ENCODE peak calls at places on chromosomes 13 and 19, in four cellular contexts. V, S, Z and U are unnamed samples.

GRCh38 chr13:113045214-113046007 is 60.2 kb upstream of the F7 start:
- DNase-seq in Z (no peak), S (no peak), V (no peak), U (no peak)

GRCh38 chr13:73914119-73914518 is 220.1 kb downstream of the KLF12 start:
- DNase-seq in S (no peak), Z (no peak), V (no peak), U (no peak)

GRCh38 chr19:52689804-52690394 is 44.9 kb downstream of the ZNF611 start:
- DNase-seq in Z (no peak), S (no peak), V (peak; percentile 40), U (no peak)

GRCh38 chr13:24650157-24650556 is 30.1 kb upstream of the ATP12A start:
- DNase-seq in S (peak; percentile 40), V (no peak), Z (peak; percentile 74), U (peak; percentile 20)

GRCh38 chr13:30165791-30166190 is 141.6 kb downstream of the KATNAL1 start:
- DNase-seq in S (no peak), Z (no peak), V (no peak), U (peak; percentile 39)

GRCh38 chr19:771332-771785 is 20.4 kb downstream of the MISP start:
- DNase-seq in Z (peak; percentile 57), V (peak; percentile 47), S (peak; percentile 43), U (peak; percentile 22)

GRCh38 chr19:2149980-2150793 is 1.2 kb downstream of the AP3D1 start:
- DNase-seq in V (no peak), S (peak; percentile 23), Z (no peak), U (no peak)

GRCh38 chr19:4233282-4233853 is 4.0 kb downstream of the EBI3 start:
- DNase-seq in Z (peak; percentile 18), S (peak; percentile 8), V (peak; percentile 25), U (no peak)

GRCh38 chr13:43405457-43405856 is 381.3 kb downstream of the ENOX1 start:
- DNase-seq in Z (peak; percentile 43), S (peak; percentile 74), V (no peak), U (peak; percentile 75)

GRCh38 chr13:111232191-111232590 is 88.3 kb upstream of the TEX29 start:
- DNase-seq in Z (no peak), S (no peak), V (no peak), U (no peak)

DNA sequence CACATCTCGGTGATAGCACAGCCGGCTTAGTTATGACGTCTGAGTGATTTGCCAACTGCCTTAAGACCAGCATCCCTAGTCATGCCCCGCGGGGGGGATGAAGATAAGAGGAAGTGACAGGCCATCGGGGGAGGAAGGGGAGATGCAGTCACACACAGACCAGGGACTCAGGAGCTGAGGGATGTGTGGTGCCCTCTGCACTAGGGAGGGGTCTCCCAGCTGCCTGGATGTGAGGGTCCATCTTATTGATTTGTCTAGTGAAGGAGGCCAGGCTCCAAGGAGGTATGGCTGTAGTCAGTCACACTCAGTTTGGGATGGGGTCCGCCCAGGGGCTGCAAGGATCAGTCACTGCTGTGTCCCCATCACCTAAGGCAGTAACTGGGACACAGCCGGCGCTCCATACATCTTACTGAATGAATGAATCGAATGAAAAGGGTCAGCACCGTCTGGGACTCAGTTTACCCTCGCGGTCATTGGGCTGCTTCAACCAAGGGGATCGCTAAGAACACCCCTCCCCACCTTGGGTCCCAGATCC is 19.3 kb upstream of the ERCC1 start:
- DNase-seq in S (peak; percentile 59), V (peak; percentile 63), Z (peak; percentile 41), U (peak; percentile 16)
- H2AFZ ChIP-seq in S (peak overlapping the region; percentile 87), V (no peak overlapping the region), Z (no peak overlapping the region), U (peak overlapping the region; percentile 61)

GRCh38 chr19:38231918-38232317 is 7.9 kb upstream of the DPF1 start:
- DNase-seq in Z (no peak), S (no peak), V (no peak), U (no peak)

GRCh38 chr19:38228005-38228377 is 4.0 kb upstream of the DPF1 start:
- DNase-seq in S (no peak), Z (no peak), V (no peak), U (no peak)

GRCh38 chr19:38227272-38228004 is 3.4 kb upstream of the DPF1 start:
- DNase-seq in V (no peak), S (no peak), Z (no peak), U (no peak)

GRCh38 chr19:38229585-38230073 is 5.6 kb upstream of the DPF1 start:
- DNase-seq in Z (peak; percentile 89), S (peak; percentile 91), V (peak; percentile 88), U (peak; percentile 68)

GRCh38 chr19:38228491-38229439 is 4.7 kb upstream of the DPF1 start:
- DNase-seq in S (no peak), Z (no peak), V (no peak), U (no peak)
- H3K4me3 ChIP-seq in S (peak overlapping the region; percentile 27), Z (peak overlapping the region; percentile 65), V (peak overlapping the region; percentile 29), U (peak overlapping the region; percentile 66)

DNA sequence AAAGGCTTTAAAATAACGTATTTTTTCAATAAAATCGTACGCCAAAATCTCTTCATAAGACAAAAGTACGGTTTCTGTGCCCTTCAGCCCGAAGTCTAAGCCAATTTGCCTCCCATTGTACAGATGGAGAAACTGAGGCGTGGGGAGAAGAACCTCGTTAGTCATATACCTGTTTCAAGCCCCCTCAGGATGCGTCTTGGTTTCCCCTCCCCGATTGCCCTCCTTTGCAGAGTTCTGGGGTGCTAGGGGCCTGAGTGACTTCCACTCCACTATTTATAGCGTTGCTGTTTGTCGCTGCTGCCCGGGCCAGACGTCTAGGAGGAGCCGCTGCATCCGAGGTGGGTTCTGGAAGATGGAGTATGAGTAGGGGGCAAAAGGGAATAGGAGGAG is 2.3 kb upstream of the LTBP4 start:
- DNase-seq in V (no peak), Z (no peak), S (no peak), U (no peak)
- TF ChIP-seq CTCF in V (no peak), Z (no peak), S (no peak), U (no peak)

GRCh38 chr13:97269603-97270002 is 47.5 kb downstream of the MBNL2 start:
- DNase-seq in V (no peak), Z (no peak), S (no peak), U (no peak)

GRCh38 chr13:97266734-97267417 is 44.7 kb downstream of the MBNL2 start:
- DNase-seq in V (no peak), Z (no peak), S (no peak), U (peak; percentile 51)

GRCh38 chr13:97268772-97269171 is 46.6 kb downstream of the MBNL2 start:
- DNase-seq in Z (no peak), V (no peak), S (no peak), U (no peak)

GRCh38 chr13:97266328-97266727 is 44.2 kb downstream of the MBNL2 start:
- DNase-seq in V (no peak), Z (no peak), S (no peak), U (peak; percentile 39)

GRCh38 chr13:97267418-97268059 is 45.4 kb downstream of the MBNL2 start:
- DNase-seq in S (no peak), Z (no peak), V (no peak), U (no peak)
- H2AFZ ChIP-seq in S (no peak overlapping the region), Z (no peak overlapping the region), V (no peak overlapping the region), U (no peak overlapping the region)

DNA sequence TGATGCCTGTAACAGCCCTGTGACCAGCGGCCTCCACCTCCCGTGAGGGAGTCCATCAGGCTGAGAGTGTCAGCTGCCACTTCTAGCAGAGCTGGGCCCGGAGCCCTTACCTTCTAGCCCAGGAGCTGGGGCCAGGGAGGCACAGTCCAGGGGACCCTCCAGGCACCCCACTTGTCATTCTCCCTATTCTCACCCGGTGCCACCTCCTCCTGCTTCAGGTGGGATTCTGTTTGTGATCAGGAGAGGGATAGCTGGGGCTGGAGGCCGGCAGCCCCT is 4.1 kb downstream of the RASA3 start:
- DNase-seq in S (no peak), V (no peak), Z (no peak), U (no peak)
- H3K4me3 ChIP-seq in S (no peak overlapping the region), V (no peak overlapping the region), Z (no peak overlapping the region), U (peak overlapping the region; percentile 99)

GRCh38 chr19:35154535-35155406 is at the start of gene FXYD5:
- DNase-seq in Z (peak; percentile 69), S (peak; percentile 80), V (peak; percentile 86), U (peak; percentile 70)
- TF ChIP-seq CTCF in Z (no peak), S (no peak), V (no peak), U (no peak)

GRCh38 chr19:45091031-45091918 is 1.7 kb upstream of the PPP1R37 start:
- DNase-seq in Z (peak; percentile 99), S (peak; percentile 99), V (peak; percentile 99), U (peak; percentile 97)
- H2AFZ ChIP-seq in Z (peak overlapping the region; percentile 70), S (peak overlapping the region; percentile 90), V (peak overlapping the region; percentile 55), U (peak overlapping the region; percentile 69)

GRCh38 chr13:33017410-33017929 is 1.2 kb downstream of the KL start:
- DNase-seq in S (peak; percentile 6), Z (peak; percentile 16), V (peak; percentile 63), U (peak; percentile 44)

GRCh38 chr13:33015275-33015674 is 948 bp upstream of the KL start:
- DNase-seq in V (no peak), Z (no peak), S (no peak), U (no peak)

GRCh38 chr13:33014291-33014690 is 1.9 kb upstream of the KL start:
- DNase-seq in S (no peak), Z (no peak), V (no peak), U (peak; percentile 47)

GRCh38 chr13:33016414-33017409 is at the start of gene KL:
- DNase-seq in V (peak; percentile 37), S (no peak), Z (no peak), U (no peak)

GRCh38 chr13:33015791-33016323 is 366 bp upstream of the KL start:
- DNase-seq in Z (no peak), V (peak; percentile 36), S (no peak), U (no peak)
- H3K4me3 ChIP-seq in Z (no peak overlapping the region), V (no peak overlapping the region), S (no peak overlapping the region), U (no peak overlapping the region)

DNA sequence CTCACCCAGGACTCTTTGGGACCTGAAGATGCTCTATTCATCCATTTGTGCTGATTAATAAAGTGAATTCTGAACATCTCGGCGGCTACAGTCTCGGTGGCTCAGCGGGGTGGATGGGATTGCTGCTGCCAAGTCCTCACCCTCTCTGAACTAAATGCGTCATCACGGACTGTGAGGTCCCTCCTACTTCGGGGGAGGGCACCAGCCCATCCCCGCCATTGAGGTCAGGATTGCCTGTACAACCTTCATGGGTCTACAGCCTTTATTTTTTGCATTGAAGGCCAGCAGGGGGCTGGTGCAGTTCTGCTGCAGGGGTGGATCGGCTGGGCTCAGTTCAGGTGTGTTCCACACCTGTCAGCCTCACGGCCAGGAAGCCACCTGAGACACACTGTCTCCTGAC is 181.8 kb downstream of the COL4A1 start:
- DNase-seq in V (no peak), Z (no peak), S (no peak), U (peak; percentile 51)
- TF ChIP-seq CTCF in V (no peak), Z (no peak), S (no peak), U (no peak)

GRCh38 chr13:40221131-40221459 is 445.3 kb downstream of the FOXO1 start:
- DNase-seq in S (no peak), Z (no peak), V (no peak), U (no peak)

GRCh38 chr13:40220299-40220935 is 446.0 kb downstream of the FOXO1 start:
- DNase-seq in S (no peak), V (no peak), Z (peak; percentile 41), U (peak; percentile 61)

GRCh38 chr13:40215747-40216146 is 450.7 kb downstream of the FOXO1 start:
- DNase-seq in Z (no peak), V (no peak), S (no peak), U (no peak)

GRCh38 chr13:40217675-40218074 is 448.8 kb downstream of the FOXO1 start:
- DNase-seq in V (no peak), S (no peak), Z (peak; percentile 12), U (no peak)

GRCh38 chr13:40221460-40222201 is 444.8 kb downstream of the FOXO1 start:
- DNase-seq in S (no peak), V (peak; percentile 49), Z (peak; percentile 91), U (peak; percentile 92)
- H2AFZ ChIP-seq in S (no peak overlapping the region), V (no peak overlapping the region), Z (no peak overlapping the region), U (peak overlapping the region; percentile 19)